ENCODE peak calls at places on chromosomes 3 and 15, in eight cellular contexts. One of them, this sample, is unnamed.
A peak's percentile ranks its signal among the peaks of the same experiment; 100 is the strongest.

GRCh38 chr15:32774022-32774421 is 56.2 kb downstream of the GREM1 start:
- DNase-seq in breast epithelium: no peak
- DNase-seq in astrocyte: peak; percentile 96
- DNase-seq in GM23338: no peak
- DNase-seq in fibroblast of lung: peak; percentile 96
- DNase-seq in heart left ventricle: no peak
- DNase-seq in CD8-positive, alpha-beta memory T cell: no peak
- DNase-seq in coronary artery: no peak
- DNase-seq in this sample: no peak

GRCh38 chr15:79265987-79266579 is 16.4 kb upstream of the ANKRD34C start:
- DNase-seq in CD8-positive, alpha-beta memory T cell: no peak
- DNase-seq in coronary artery: no peak
- DNase-seq in heart left ventricle: peak; percentile 14
- DNase-seq in astrocyte: no peak
- DNase-seq in breast epithelium: no peak
- DNase-seq in GM23338: no peak
- DNase-seq in fibroblast of lung: no peak
- DNase-seq in this sample: no peak

GRCh38 chr15:91572110-91572509 is 281.4 kb upstream of the SLCO3A1 start:
- DNase-seq in coronary artery: no peak
- DNase-seq in heart left ventricle: peak; percentile 49
- DNase-seq in astrocyte: peak; percentile 72
- DNase-seq in breast epithelium: peak; percentile 28
- DNase-seq in CD8-positive, alpha-beta memory T cell: no peak
- DNase-seq in fibroblast of lung: peak; percentile 78
- DNase-seq in GM23338: no peak
- DNase-seq in this sample: no peak

GRCh38 chr3:171959532-171960044 is 79.8 kb upstream of the FNDC3B start:
- DNase-seq in fibroblast of lung: no peak
- DNase-seq in heart left ventricle: no peak
- DNase-seq in breast epithelium: no peak
- DNase-seq in astrocyte: no peak
- DNase-seq in coronary artery: no peak
- DNase-seq in CD8-positive, alpha-beta memory T cell: no peak
- DNase-seq in GM23338: peak; percentile 19
- DNase-seq in this sample: no peak

GRCh38 chr15:80418892-80419537 is 14.8 kb downstream of the ARNT2 start:
- DNase-seq in astrocyte: peak; percentile 33
- DNase-seq in heart left ventricle: no peak
- DNase-seq in breast epithelium: no peak
- DNase-seq in CD8-positive, alpha-beta memory T cell: no peak
- DNase-seq in GM23338: peak; percentile 88
- DNase-seq in coronary artery: no peak
- DNase-seq in fibroblast of lung: peak; percentile 53
- DNase-seq in this sample: no peak

GRCh38 chr3:3799173-3800075 is at the start of gene LRRN1:
- DNase-seq in GM23338: peak; percentile 96
- DNase-seq in breast epithelium: peak; percentile 61
- DNase-seq in fibroblast of lung: peak; percentile 66
- DNase-seq in coronary artery: no peak
- DNase-seq in astrocyte: peak; percentile 47
- DNase-seq in heart left ventricle: peak; percentile 23
- DNase-seq in CD8-positive, alpha-beta memory T cell: peak; percentile 62
- DNase-seq in this sample: peak; percentile 83

GRCh38 chr15:60799885-60800728 is 321.2 kb upstream of the ICE2 start:
- DNase-seq in CD8-positive, alpha-beta memory T cell: peak; percentile 57
- DNase-seq in fibroblast of lung: peak; percentile 42
- DNase-seq in breast epithelium: no peak
- DNase-seq in GM23338: no peak
- DNase-seq in coronary artery: no peak
- DNase-seq in astrocyte: peak; percentile 37
- DNase-seq in heart left ventricle: no peak
- DNase-seq in this sample: no peak

GRCh38 chr3:58679974-58680656 is 13.5 kb upstream of the FAM3D start:
- DNase-seq in fibroblast of lung: no peak
- DNase-seq in heart left ventricle: no peak
- DNase-seq in coronary artery: peak; percentile 46
- DNase-seq in CD8-positive, alpha-beta memory T cell: no peak
- DNase-seq in breast epithelium: no peak
- DNase-seq in astrocyte: no peak
- DNase-seq in GM23338: no peak
- DNase-seq in this sample: no peak

GRCh38 chr3:40690696-40691597 is 166.2 kb downstream of the ZNF621 start:
- DNase-seq in astrocyte: no peak
- DNase-seq in heart left ventricle: peak; percentile 78
- DNase-seq in CD8-positive, alpha-beta memory T cell: no peak
- DNase-seq in coronary artery: peak; percentile 89
- DNase-seq in breast epithelium: peak; percentile 92
- DNase-seq in GM23338: no peak
- DNase-seq in fibroblast of lung: no peak
- DNase-seq in this sample: peak; percentile 87

GRCh38 chr3:194832346-194833104 is 146.8 kb downstream of the FAM43A start:
- DNase-seq in GM23338: no peak
- DNase-seq in fibroblast of lung: no peak
- DNase-seq in breast epithelium: no peak
- DNase-seq in CD8-positive, alpha-beta memory T cell: no peak
- DNase-seq in astrocyte: no peak
- DNase-seq in coronary artery: no peak
- DNase-seq in heart left ventricle: no peak
- DNase-seq in this sample: no peak

GRCh38 chr15:51117270-51117669 is 22.6 kb upstream of the TNFAIP8L3 start:
- DNase-seq in GM23338: no peak
- DNase-seq in astrocyte: peak; percentile 74
- DNase-seq in fibroblast of lung: peak; percentile 78
- DNase-seq in coronary artery: no peak
- DNase-seq in heart left ventricle: no peak
- DNase-seq in breast epithelium: no peak
- DNase-seq in CD8-positive, alpha-beta memory T cell: no peak
- DNase-seq in this sample: no peak

GRCh38 chr3:31661286-31661685 is 128.6 kb downstream of the STT3B start:
- DNase-seq in fibroblast of lung: no peak
- DNase-seq in coronary artery: no peak
- DNase-seq in breast epithelium: no peak
- DNase-seq in CD8-positive, alpha-beta memory T cell: no peak
- DNase-seq in GM23338: no peak
- DNase-seq in heart left ventricle: no peak
- DNase-seq in astrocyte: no peak
- DNase-seq in this sample: no peak

GRCh38 chr3:43689766-43690399 is 855 bp upstream of the ABHD5 start:
- DNase-seq in astrocyte: no peak
- DNase-seq in heart left ventricle: no peak
- DNase-seq in fibroblast of lung: no peak
- DNase-seq in GM23338: no peak
- DNase-seq in CD8-positive, alpha-beta memory T cell: no peak
- DNase-seq in coronary artery: no peak
- DNase-seq in breast epithelium: no peak
- DNase-seq in this sample: no peak

GRCh38 chr3:95750097-95750496 is 1064.3 kb upstream of the EPHA6 start:
- DNase-seq in fibroblast of lung: no peak
- DNase-seq in astrocyte: no peak
- DNase-seq in coronary artery: no peak
- DNase-seq in GM23338: no peak
- DNase-seq in CD8-positive, alpha-beta memory T cell: no peak
- DNase-seq in breast epithelium: no peak
- DNase-seq in heart left ventricle: no peak
- DNase-seq in this sample: no peak

GRCh38 chr3:169865176-169865800 is 4.4 kb downstream of the LRRC31 start:
- DNase-seq in heart left ventricle: no peak
- DNase-seq in fibroblast of lung: no peak
- DNase-seq in CD8-positive, alpha-beta memory T cell: no peak
- DNase-seq in coronary artery: no peak
- DNase-seq in GM23338: no peak
- DNase-seq in breast epithelium: no peak
- DNase-seq in astrocyte: no peak
- DNase-seq in this sample: no peak

GRCh38 chr15:77083381-77084160 is 12.7 kb upstream of the TSPAN3 start:
- DNase-seq in astrocyte: peak; percentile 60
- DNase-seq in GM23338: peak; percentile 92
- DNase-seq in coronary artery: peak; percentile 89
- DNase-seq in heart left ventricle: peak; percentile 82
- DNase-seq in fibroblast of lung: peak; percentile 76
- DNase-seq in CD8-positive, alpha-beta memory T cell: peak; percentile 69
- DNase-seq in breast epithelium: peak; percentile 66
- DNase-seq in this sample: peak; percentile 83

GRCh38 chr15:100715571-100716455 is 113.4 kb downstream of the ASB7 start:
- DNase-seq in heart left ventricle: no peak
- DNase-seq in coronary artery: peak; percentile 52
- DNase-seq in breast epithelium: peak; percentile 17
- DNase-seq in fibroblast of lung: no peak
- DNase-seq in GM23338: no peak
- DNase-seq in CD8-positive, alpha-beta memory T cell: no peak
- DNase-seq in astrocyte: no peak
- DNase-seq in this sample: peak; percentile 34

GRCh38 chr15:63977102-63977501 is 69.2 kb downstream of the DAPK2 start:
- DNase-seq in astrocyte: no peak
- DNase-seq in fibroblast of lung: no peak
- DNase-seq in breast epithelium: no peak
- DNase-seq in GM23338: no peak
- DNase-seq in heart left ventricle: no peak
- DNase-seq in coronary artery: peak; percentile 40
- DNase-seq in CD8-positive, alpha-beta memory T cell: no peak
- DNase-seq in this sample: no peak
- H3K27ac ChIP-seq in astrocyte: no peak overlapping the region
- H3K27ac ChIP-seq in fibroblast of lung: no peak overlapping the region
- H3K27ac ChIP-seq in breast epithelium: no peak overlapping the region
- H3K27ac ChIP-seq in GM23338: no peak overlapping the region
- H3K27ac ChIP-seq in heart left ventricle: peak overlapping the region; percentile 83
- H3K27ac ChIP-seq in coronary artery: no peak overlapping the region
- H3K27ac ChIP-seq in CD8-positive, alpha-beta memory T cell: no peak overlapping the region
- H3K27ac ChIP-seq in this sample: no peak overlapping the region

DNA sequence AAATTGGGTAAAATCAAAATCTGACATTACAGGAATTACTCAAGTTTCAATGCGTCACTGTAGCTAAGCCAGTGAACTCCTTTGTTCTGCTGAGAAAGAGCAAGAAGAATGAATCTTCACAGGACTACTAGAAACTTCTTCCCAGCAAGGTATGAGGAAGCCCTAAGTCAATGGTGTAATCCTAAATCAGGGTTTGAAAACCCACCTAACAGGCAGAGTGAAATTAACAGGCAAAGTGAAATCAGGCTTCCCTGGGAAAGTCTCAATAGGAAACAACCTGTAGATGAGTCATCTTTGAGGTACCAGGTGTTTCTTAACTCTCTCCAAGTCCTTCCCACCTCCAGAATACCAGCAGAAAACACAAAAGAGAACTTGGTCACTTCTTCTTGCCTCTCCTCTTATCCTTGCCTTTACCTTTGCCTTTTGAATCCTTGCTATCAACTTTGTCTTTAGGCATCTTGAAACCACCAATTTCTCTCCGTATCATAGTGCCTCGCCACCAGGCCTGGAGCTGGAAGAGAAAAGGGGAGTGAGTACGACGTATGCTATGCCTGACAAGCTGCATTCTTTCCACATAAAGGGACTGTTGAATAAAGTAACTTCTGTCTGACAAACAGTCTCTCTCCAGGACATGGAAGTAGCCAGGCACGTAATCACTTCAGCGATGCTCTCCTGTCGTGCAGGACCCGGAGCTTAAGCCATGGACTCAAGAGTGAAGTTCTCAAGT is 60.6 kb upstream of the RPL35A start:
- DNase-seq in GM23338: peak; percentile 60
- DNase-seq in breast epithelium: no peak
- DNase-seq in CD8-positive, alpha-beta memory T cell: no peak
- DNase-seq in fibroblast of lung: no peak
- DNase-seq in coronary artery: no peak
- DNase-seq in astrocyte: no peak
- DNase-seq in heart left ventricle: no peak
- DNase-seq in this sample: no peak
- H3K27ac ChIP-seq in GM23338: peak overlapping the region; percentile 40
- H3K27ac ChIP-seq in breast epithelium: peak overlapping the region; percentile 83
- H3K27ac ChIP-seq in CD8-positive, alpha-beta memory T cell: no peak overlapping the region
- H3K27ac ChIP-seq in fibroblast of lung: no peak overlapping the region
- H3K27ac ChIP-seq in coronary artery: no peak overlapping the region
- H3K27ac ChIP-seq in astrocyte: no peak overlapping the region
- H3K27ac ChIP-seq in heart left ventricle: no peak overlapping the region
- H3K27ac ChIP-seq in this sample: no peak overlapping the region

DNA sequence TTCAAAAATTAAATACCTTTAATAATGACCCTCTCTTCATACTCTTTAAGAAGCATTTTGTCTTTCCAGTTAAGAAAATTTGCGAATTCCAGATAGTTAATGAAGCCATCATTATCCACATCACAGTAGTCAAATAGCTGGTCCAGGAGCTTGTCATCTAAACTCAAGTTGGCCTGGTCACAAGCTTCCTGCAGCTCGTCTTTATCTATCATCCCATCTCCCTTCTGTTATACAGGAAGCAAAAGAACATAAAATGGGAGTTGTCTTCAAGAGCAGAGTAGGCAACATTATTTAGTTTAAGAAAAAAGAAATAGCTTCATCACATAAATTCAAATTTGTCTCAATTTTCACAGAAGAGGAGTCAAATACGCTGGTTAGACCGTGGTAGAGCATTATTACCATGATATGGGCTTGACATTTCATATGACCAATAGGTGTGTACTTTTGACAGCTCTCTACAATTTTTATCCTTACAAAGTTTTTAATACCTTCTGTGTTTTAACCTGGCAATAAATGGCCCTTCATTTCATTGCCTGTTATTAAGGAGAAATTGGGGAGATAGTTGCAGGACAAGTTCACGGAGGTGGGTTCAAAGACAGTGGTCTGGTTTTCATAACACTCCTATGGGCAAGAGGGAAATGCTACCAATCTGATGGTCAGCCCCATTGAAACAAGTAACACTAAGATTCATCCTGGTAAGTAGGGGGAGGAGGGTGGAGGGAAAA is 45.4 kb downstream of the EFHB start:
- DNase-seq in heart left ventricle: no peak
- DNase-seq in CD8-positive, alpha-beta memory T cell: no peak
- DNase-seq in coronary artery: no peak
- DNase-seq in breast epithelium: no peak
- DNase-seq in fibroblast of lung: no peak
- DNase-seq in GM23338: no peak
- DNase-seq in astrocyte: no peak
- DNase-seq in this sample: no peak
- H3K27ac ChIP-seq in heart left ventricle: peak overlapping the region; percentile 28
- H3K27ac ChIP-seq in CD8-positive, alpha-beta memory T cell: peak overlapping the region; percentile 55
- H3K27ac ChIP-seq in coronary artery: no peak overlapping the region
- H3K27ac ChIP-seq in breast epithelium: peak overlapping the region; percentile 42
- H3K27ac ChIP-seq in fibroblast of lung: peak overlapping the region; percentile 64
- H3K27ac ChIP-seq in GM23338: no peak overlapping the region
- H3K27ac ChIP-seq in astrocyte: peak overlapping the region; percentile 68
- H3K27ac ChIP-seq in this sample: peak overlapping the region; percentile 36

DNA sequence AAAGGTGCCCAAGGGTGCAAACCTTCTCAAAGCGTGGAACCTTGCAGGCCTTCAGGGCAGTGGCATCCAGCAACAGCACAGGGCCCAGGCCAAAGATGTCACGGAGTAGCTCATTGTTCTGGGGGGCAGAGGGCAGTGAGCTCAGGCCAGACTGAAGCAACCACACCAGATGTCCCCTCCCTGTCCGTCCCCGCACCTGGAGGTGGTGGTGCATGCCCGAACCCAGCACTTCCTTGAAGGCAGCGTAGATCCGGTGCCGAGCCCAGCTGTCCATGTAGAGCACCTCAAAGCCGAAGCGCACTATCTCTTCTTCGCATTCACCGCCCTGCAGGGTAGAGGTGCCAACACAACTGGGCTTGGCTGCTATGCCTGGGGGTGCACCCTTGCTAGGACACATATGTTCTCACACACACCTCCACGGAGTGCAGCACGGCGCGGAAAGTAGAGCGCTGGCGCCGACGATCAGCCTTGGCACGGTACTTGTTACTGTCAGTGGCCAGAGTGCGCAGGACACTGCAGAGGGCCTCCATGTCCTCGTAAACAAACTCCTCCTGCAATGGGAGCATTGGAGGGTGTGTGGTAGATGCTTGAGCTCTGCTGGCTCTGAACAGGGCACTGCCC is 3.7 kb downstream of the IFRD2 start:
- DNase-seq in breast epithelium: no peak
- DNase-seq in astrocyte: no peak
- DNase-seq in CD8-positive, alpha-beta memory T cell: no peak
- DNase-seq in GM23338: no peak
- DNase-seq in heart left ventricle: peak; percentile 8
- DNase-seq in coronary artery: peak; percentile 67
- DNase-seq in fibroblast of lung: no peak
- DNase-seq in this sample: peak; percentile 38
- H3K27ac ChIP-seq in breast epithelium: no peak overlapping the region
- H3K27ac ChIP-seq in astrocyte: no peak overlapping the region
- H3K27ac ChIP-seq in CD8-positive, alpha-beta memory T cell: no peak overlapping the region
- H3K27ac ChIP-seq in GM23338: no peak overlapping the region
- H3K27ac ChIP-seq in heart left ventricle: peak overlapping the region; percentile 80
- H3K27ac ChIP-seq in coronary artery: no peak overlapping the region
- H3K27ac ChIP-seq in fibroblast of lung: no peak overlapping the region
- H3K27ac ChIP-seq in this sample: no peak overlapping the region